ENCODE peak calls at places on chromosomes 6 and 20, in four cellular contexts. B, Q, J and C are unnamed samples.

GRCh38 chr20:62183426-62184142 is 756 bp downstream of the MTG2 start:
- DNase-seq in B (no peak), J (no peak), Q (no peak), C (no peak)

GRCh38 chr6:157677235-157677634 is 145.8 kb upstream of the SNX9 start:
- DNase-seq in B (no peak), J (no peak), Q (no peak), C (no peak)

GRCh38 chr6:54493138-54493537 is 184.9 kb downstream of the TINAG start:
- DNase-seq in Q (no peak), J (peak), B (no peak), C (peak)

GRCh38 chr20:15835811-15836210 is 737.4 kb downstream of the KIF16B start:
- DNase-seq in B (no peak), Q (no peak), J (no peak), C (no peak)

GRCh38 chr20:35845561-35845960 is 73.7 kb downstream of the PHF20 start:
- DNase-seq in B (no peak), J (no peak), Q (no peak), C (peak)

GRCh38 chr6:89597988-89598387 is 40.6 kb downstream of the LYRM2 start:
- DNase-seq in J (peak), Q (no peak), B (no peak), C (no peak)

GRCh38 chr20:8402798-8403197 is 270.7 kb downstream of the PLCB1 start:
- DNase-seq in J (no peak), Q (no peak), B (no peak), C (no peak)

GRCh38 chr20:347640-348484 is 951 bp downstream of the NRSN2 start:
- DNase-seq in Q (peak), B (peak), J (peak), C (peak)

GRCh38 chr20:24017160-24017761 is 28.7 kb upstream of the GGTLC1 start:
- DNase-seq in Q (no peak), J (no peak), B (no peak), C (no peak)

GRCh38 chr6:15389759-15390723 is 144.2 kb downstream of the JARID2 start:
- DNase-seq in J (peak), B (no peak), Q (no peak), C (peak)

GRCh38 chr6:134921276-134921979 is 28.5 kb downstream of the ALDH8A1 start:
- DNase-seq in J (no peak), Q (no peak), B (no peak), C (no peak)

GRCh38 chr20:7383218-7383617 is 557.0 kb downstream of the HAO1 start:
- DNase-seq in J (no peak), B (no peak), Q (no peak), C (no peak)

GRCh38 chr6:158850807-158851115 is 31.6 kb upstream of the EZR start:
- DNase-seq in Q (no peak), J (peak), B (no peak), C (peak)

GRCh38 chr6:9537381-9537780 is 877.5 kb downstream of the TFAP2A start:
- DNase-seq in J (no peak), B (no peak), Q (no peak), C (peak)

GRCh38 chr6:155538708-155539107 is 83.1 kb upstream of the NOX3 start:
- DNase-seq in B (no peak), Q (no peak), J (no peak), C (no peak)

GRCh38 chr6:41399424-41399823 is 64.0 kb downstream of the NCR2 start:
- DNase-seq in Q (no peak), J (no peak), B (no peak), C (no peak)

GRCh38 chr6:108738684-108739406 is 109.4 kb upstream of the ARMC2 start:
- DNase-seq in B (no peak), J (no peak), Q (no peak), C (no peak)

GRCh38 chr6:15615837-15616236 is 47.0 kb downstream of the DTNBP1 start:
- DNase-seq in J (peak), B (no peak), Q (no peak), C (peak)

GRCh38 chr6:7389162-7389450 is 436 bp downstream of the CAGE1 start:
- DNase-seq in Q (no peak), B (no peak), J (no peak), C (peak)

GRCh38 chr6:108714012-108714773 is 134.0 kb upstream of the ARMC2 start:
- DNase-seq in Q (no peak), J (no peak), B (no peak), C (peak)

GRCh38 chr20:20824924-20825584 is 112.6 kb upstream of the RALGAPA2 start:
- DNase-seq in B (no peak), Q (peak), J (peak), C (peak)

GRCh38 chr6:30688569-30688968 is 2.1 kb upstream of the PPP1R18 start:
- DNase-seq in Q (no peak), J (no peak), B (no peak), C (no peak)

GRCh38 chr20:51860015-51860882 is 57.9 kb upstream of the SALL4 start:
- DNase-seq in B (no peak), Q (no peak), J (no peak), C (peak)

GRCh38 chr6:15299430-15300131 is 53.7 kb downstream of the JARID2 start:
- DNase-seq in B (no peak), Q (no peak), J (no peak), C (peak)

GRCh38 chr6:27188206-27188884 is 59.2 kb upstream of the PRSS16 start:
- DNase-seq in B (no peak), Q (peak), J (peak), C (peak)

GRCh38 chr20:42112161-42112560 is 494.0 kb upstream of the CHD6 start:
- DNase-seq in Q (no peak), B (no peak), J (no peak), C (no peak)

GRCh38 chr6:170186006-170186908 is 104.6 kb downstream of the DLL1 start:
- DNase-seq in B (no peak), Q (no peak), J (no peak), C (no peak)

GRCh38 chr6:35067234-35067633 is 73.9 kb downstream of the TCP11 start:
- DNase-seq in J (no peak), Q (no peak), B (no peak), C (no peak)

GRCh38 chr6:36676142-36677058 is 2.1 kb upstream of the CDKN1A start:
- DNase-seq in J (peak), B (no peak), Q (peak), C (peak)

GRCh38 chr20:9051508-9051907 is 17.4 kb upstream of the PLCB4 start:
- DNase-seq in Q (no peak), B (no peak), J (peak), C (peak)

GRCh38 chr6:133512410-133513016 is 271.4 kb downstream of the EYA4 start:
- DNase-seq in J (peak), Q (peak), B (no peak), C (peak)

DNA sequence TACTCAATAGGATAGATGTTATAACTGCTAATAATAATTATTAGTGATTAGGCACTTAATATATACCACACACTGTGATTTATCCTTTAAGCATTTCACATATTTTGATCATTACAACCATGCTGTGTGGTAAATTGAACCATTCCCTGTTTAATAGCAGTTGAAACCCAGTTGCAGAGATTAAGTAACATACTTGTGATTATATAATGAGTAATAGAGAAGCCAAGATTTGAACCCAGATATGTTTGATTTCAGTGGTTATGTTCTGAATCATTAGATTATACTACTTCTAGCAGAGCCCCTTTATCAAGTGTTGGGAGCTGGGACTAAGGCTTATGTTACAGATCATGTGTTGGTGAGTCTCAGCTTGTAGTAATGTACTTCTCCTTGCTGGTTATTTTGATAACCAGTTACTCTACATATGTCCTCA is 44.1 kb downstream of the STK4 start:
- DNase-seq in Q (no peak), B (no peak), J (no peak), C (peak)
- H3K56ac ChIP-seq in Q (no peak), B (no peak), J (no peak), C (no peak)

GRCh38 chr6:67633058-67633457 is 1002.0 kb upstream of the ADGRB3 start:
- DNase-seq in J (no peak), B (no peak), Q (no peak), C (no peak)
- H3K56ac ChIP-seq in J (no peak), B (no peak), Q (no peak), C (no peak)

GRCh38 chr6:140602431-140602836 is 1228.0 kb upstream of the CITED2 start:
- DNase-seq in Q (no peak), J (no peak), B (no peak), C (no peak)
- H3K56ac ChIP-seq in Q (no peak), J (no peak), B (no peak), C (peak)

GRCh38 chr20:47156431-47156841 is 200.1 kb downstream of the ZMYND8 start:
- DNase-seq in J (no peak), Q (no peak), B (no peak), C (no peak)

GRCh38 chr20:47160992-47161391 is 195.5 kb downstream of the ZMYND8 start:
- DNase-seq in B (no peak), J (no peak), Q (no peak), C (no peak)

GRCh38 chr20:47160240-47160639 is 196.3 kb downstream of the ZMYND8 start:
- DNase-seq in J (no peak), Q (no peak), B (no peak), C (no peak)

GRCh38 chr20:47161411-47161810 is 195.1 kb downstream of the ZMYND8 start:
- DNase-seq in J (no peak), Q (no peak), B (no peak), C (no peak)

GRCh38 chr20:47159166-47159565 is 197.3 kb downstream of the ZMYND8 start:
- DNase-seq in B (no peak), Q (no peak), J (no peak), C (no peak)
- H3K56ac ChIP-seq in B (no peak), Q (no peak), J (no peak), C (no peak)

GRCh38 chr6:151005126-151005525 is 139.6 kb downstream of the MTHFD1L start:
- DNase-seq in J (no peak), B (no peak), Q (no peak), C (no peak)
- H3K56ac ChIP-seq in J (no peak), B (no peak), Q (no peak), C (no peak)

GRCh38 chr6:129282053-129282452 is 399.1 kb downstream of the LAMA2 start:
- DNase-seq in B (no peak), Q (no peak), J (no peak), C (no peak)

GRCh38 chr6:129279343-129280104 is 396.6 kb downstream of the LAMA2 start:
- DNase-seq in Q (no peak), B (no peak), J (no peak), C (no peak)

GRCh38 chr6:129281173-129281796 is 398.3 kb downstream of the LAMA2 start:
- DNase-seq in B (no peak), Q (no peak), J (no peak), C (no peak)

GRCh38 chr6:129284225-129284624 is 401.3 kb downstream of the LAMA2 start:
- DNase-seq in J (no peak), B (no peak), Q (no peak), C (no peak)

DNA sequence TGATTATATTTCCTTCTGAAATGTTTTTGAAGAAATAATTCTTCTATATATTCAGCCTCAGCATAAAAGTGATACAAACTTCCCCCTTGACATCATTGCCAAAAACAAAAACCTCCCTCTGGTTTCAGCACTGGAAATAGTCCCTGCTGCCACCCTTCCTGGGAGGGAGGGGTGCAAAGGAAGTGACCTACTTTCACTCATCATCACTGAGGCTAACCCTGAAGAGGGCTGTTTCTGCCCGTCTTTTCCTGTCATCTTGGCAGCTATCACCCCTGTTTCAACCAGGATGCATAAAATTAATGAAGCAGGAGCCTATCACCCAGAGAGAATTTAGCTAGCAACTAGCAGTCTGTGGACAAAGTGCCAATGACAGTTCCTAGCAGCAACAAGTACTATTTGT is 397.8 kb downstream of the LAMA2 start:
- DNase-seq in Q (no peak), J (no peak), B (no peak), C (no peak)
- H3K56ac ChIP-seq in Q (no peak), J (no peak), B (no peak), C (no peak)

GRCh38 chr20:25461281-25461650 is 53.8 kb downstream of the GINS1 start:
- DNase-seq in Q (no peak), B (no peak), J (no peak), C (no peak)
- H3K56ac ChIP-seq in Q (no peak), B (no peak), J (no peak), C (no peak)